ENCODE peak calls at places on chromosomes 3 and 15, in four cellular contexts. One of them, this sample, is unnamed.

GRCh38 chr15:80203361-80203885 is 48.6 kb downstream of the CTXND1 start:
- DNase-seq in tibial nerve: no peak
- DNase-seq in HFFc6: no peak
- DNase-seq in choroid plexus epithelial cell: no peak
- DNase-seq in this sample: no peak

GRCh38 chr15:25179673-25180511 is 225.1 kb downstream of the SNRPN start:
- DNase-seq in tibial nerve: no peak
- DNase-seq in HFFc6: no peak
- DNase-seq in choroid plexus epithelial cell: no peak
- DNase-seq in this sample: no peak

GRCh38 chr15:86611392-86612040 is 531.8 kb downstream of the AGBL1 start:
- DNase-seq in HFFc6: no peak
- DNase-seq in tibial nerve: no peak
- DNase-seq in choroid plexus epithelial cell: no peak
- DNase-seq in this sample: no peak

GRCh38 chr3:69299344-69299743 is 86.5 kb downstream of the FRMD4B start:
- DNase-seq in choroid plexus epithelial cell: no peak
- DNase-seq in tibial nerve: no peak
- DNase-seq in HFFc6: no peak
- DNase-seq in this sample: no peak

GRCh38 chr3:53773586-53774368 is 72.4 kb downstream of the CHDH start:
- DNase-seq in tibial nerve: peak; percentile 53
- DNase-seq in choroid plexus epithelial cell: peak; percentile 89
- DNase-seq in HFFc6: peak; percentile 82
- DNase-seq in this sample: peak; percentile 89

GRCh38 chr15:77915261-77915960 is 162.1 kb downstream of the TBC1D2B start:
- DNase-seq in HFFc6: no peak
- DNase-seq in choroid plexus epithelial cell: no peak
- DNase-seq in tibial nerve: no peak
- DNase-seq in this sample: no peak

GRCh38 chr3:118636841-118637240 is 397.8 kb downstream of the IGSF11 start:
- DNase-seq in tibial nerve: no peak
- DNase-seq in HFFc6: no peak
- DNase-seq in choroid plexus epithelial cell: no peak
- DNase-seq in this sample: no peak

GRCh38 chr15:93210995-93211394 is 122.0 kb upstream of the RGMA start:
- DNase-seq in tibial nerve: no peak
- DNase-seq in HFFc6: no peak
- DNase-seq in choroid plexus epithelial cell: no peak
- DNase-seq in this sample: no peak

GRCh38 chr3:127001486-127002194 is 18.7 kb downstream of the PLXNA1 start:
- DNase-seq in tibial nerve: no peak
- DNase-seq in HFFc6: no peak
- DNase-seq in choroid plexus epithelial cell: no peak
- DNase-seq in this sample: no peak

GRCh38 chr15:59350421-59350732 is 22.3 kb downstream of the MYO1E start:
- DNase-seq in choroid plexus epithelial cell: no peak
- DNase-seq in HFFc6: no peak
- DNase-seq in tibial nerve: no peak
- DNase-seq in this sample: no peak

This sample was measured in GM03348.